ENCODE peak calls at places on chromosome 19, in five cellular contexts. D, X, C, G and J are unnamed samples.

GRCh38 chr19:55667958-55668357 is 7.1 kb upstream of the EPN1 start:
- DNase-seq in D (no peak), X (no peak), C (no peak), G (no peak), J (no peak)

GRCh38 chr19:2613507-2614295 is 88.8 kb downstream of the GNG7 start:
- DNase-seq in D (peak), X (no peak), C (no peak), G (no peak), J (peak)

GRCh38 chr19:56144396-56144795 is 3.3 kb downstream of the ZNF444 start:
- DNase-seq in D (no peak), X (no peak), C (no peak), G (no peak), J (no peak)

GRCh38 chr19:5130371-5131030 is 161.6 kb downstream of the KDM4B start:
- DNase-seq in D (no peak), X (no peak), C (no peak), G (peak), J (no peak)

GRCh38 chr19:49473868-49474544 is at the start of gene FLT3LG:
- DNase-seq in D (no peak), X (no peak), C (peak), G (no peak), J (peak)

GRCh38 chr19:33580026-33580644 is 41.6 kb upstream of the CHST8 start:
- DNase-seq in D (no peak), X (no peak), C (peak), G (no peak), J (no peak)

GRCh38 chr19:38661996-38662395 is 14.5 kb downstream of the ACTN4 start:
- DNase-seq in D (no peak), X (no peak), C (no peak), G (no peak), J (no peak)

GRCh38 chr19:10602330-10603083 is 15.4 kb upstream of the AP1M2 start:
- DNase-seq in D (peak), X (no peak), C (peak), G (no peak), J (peak)

GRCh38 chr19:14164724-14165493 is 28.5 kb upstream of the ASF1B start:
- DNase-seq in D (no peak), X (no peak), C (no peak), G (no peak), J (no peak)

GRCh38 chr19:28285917-28286316 is 927.0 kb downstream of the UQCRFS1 start:
- DNase-seq in D (no peak), X (no peak), C (no peak), G (no peak), J (no peak)

GRCh38 chr19:15464394-15465385 is at the start of gene RASAL3:
- DNase-seq in D (no peak), X (no peak), C (no peak), G (peak), J (no peak)

GRCh38 chr19:5397804-5398692 is 57.2 kb upstream of the ZNRF4 start:
- DNase-seq in D (peak), X (peak), C (peak), G (no peak), J (peak)

GRCh38 chr19:55091126-55091910 is 15.6 kb downstream of the EPS8L1 start:
- DNase-seq in D (no peak), X (no peak), C (no peak), G (no peak), J (no peak)

GRCh38 chr19:47247308-47247990 is 8.9 kb upstream of the CCDC9 start:
- DNase-seq in D (no peak), X (no peak), C (peak), G (no peak), J (peak)

GRCh38 chr19:56301152-56301551 is 13.5 kb downstream of the ZSCAN5A start:
- DNase-seq in D (no peak), X (no peak), C (no peak), G (no peak), J (no peak)

GRCh38 chr19:41998246-41999020 is 4.4 kb upstream of the ATP1A3 start:
- DNase-seq in D (peak), X (no peak), C (peak), G (no peak), J (peak)

GRCh38 chr19:40006273-40006691 is 9.4 kb downstream of the ZNF546 start:
- DNase-seq in D (no peak), X (no peak), C (no peak), G (no peak), J (no peak)

GRCh38 chr19:27774827-27775226 is 1438.1 kb downstream of the UQCRFS1 start:
- DNase-seq in D (no peak), X (no peak), C (peak), G (no peak), J (peak)

GRCh38 chr19:47190167-47190727 is 40.8 kb downstream of the BBC3 start:
- DNase-seq in D (no peak), X (no peak), C (peak), G (no peak), J (no peak)

GRCh38 chr19:17803264-17803896 is 8.4 kb downstream of the B3GNT3 start:
- DNase-seq in D (no peak), X (no peak), C (no peak), G (no peak), J (no peak)

GRCh38 chr19:58157045-58157728 is 6.6 kb upstream of the ZNF329 start:
- DNase-seq in D (no peak), X (no peak), C (no peak), G (no peak), J (no peak)

GRCh38 chr19:49520705-49521319 is 7.0 kb upstream of the RCN3 start:
- DNase-seq in D (no peak), X (no peak), C (no peak), G (no peak), J (no peak)

GRCh38 chr19:10388957-10389356 is 8.6 kb upstream of the TYK2 start:
- DNase-seq in D (peak), X (peak), C (peak), G (peak), J (peak)

GRCh38 chr19:46192990-46193650 is 36.4 kb upstream of the IGFL1 start:
- DNase-seq in D (no peak), X (no peak), C (peak), G (no peak), J (peak)

GRCh38 chr19:10876459-10877240 is 5.3 kb downstream of the CARM1 start:
- DNase-seq in D (no peak), X (no peak), C (no peak), G (peak), J (no peak)

GRCh38 chr19:46748325-46749109 is 2.3 kb upstream of the STRN4 start:
- DNase-seq in D (no peak), X (no peak), C (peak), G (no peak), J (peak)

GRCh38 chr19:42386974-42387707 is 3.0 kb downstream of the CNFN start:
- DNase-seq in D (no peak), X (no peak), C (peak), G (no peak), J (peak)

DNA sequence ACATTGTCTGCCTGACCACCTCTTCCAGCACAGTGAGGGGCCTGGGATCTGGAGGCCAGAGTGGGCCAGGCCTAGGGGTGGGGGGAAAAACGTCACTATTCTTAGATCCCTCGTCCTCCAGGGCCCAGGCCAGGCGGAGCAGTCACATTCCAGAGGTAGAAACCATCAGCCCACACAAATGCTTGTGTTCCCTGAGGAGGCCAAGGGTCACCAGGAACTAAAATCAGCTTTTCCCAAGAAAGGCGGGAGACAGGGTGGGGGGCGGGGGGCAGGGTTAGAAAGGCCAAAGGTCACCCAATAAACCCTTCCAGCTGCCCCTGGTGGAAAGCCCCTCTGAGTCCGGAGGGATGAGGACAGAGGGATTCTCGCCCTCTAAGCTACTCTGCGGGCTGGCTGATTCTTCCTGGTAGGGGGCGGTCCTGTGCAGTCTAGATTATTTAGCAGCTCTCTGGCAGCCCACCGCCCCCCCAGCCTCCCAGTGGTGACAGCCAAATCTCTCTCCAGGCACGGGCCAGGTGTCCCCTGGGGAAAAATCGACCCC is 23.5 kb upstream of the CCL25 start:
- DNase-seq in D (peak), X (no peak), C (no peak), G (no peak), J (no peak)
- TF ChIP-seq SUZ12 in D (no peak), X (no peak), C (no peak), G (no peak), J (no peak)

GRCh38 chr19:12868540-12869112 is 12.6 kb downstream of the DNASE2 start:
- DNase-seq in D (no peak), X (no peak), C (no peak), G (no peak), J (no peak)
- TF ChIP-seq SUZ12 in D (no peak), X (no peak), C (no peak), G (no peak), J (no peak)

GRCh38 chr19:29831041-29831548 is 19.3 kb downstream of the CCNE1 start:
- DNase-seq in D (no peak), X (no peak), C (no peak), G (no peak), J (no peak)
- TF ChIP-seq SUZ12 in D (no peak), X (no peak), C (no peak), G (no peak), J (no peak)

GRCh38 chr19:45097776-45098520 is 5.0 kb downstream of the PPP1R37 start:
- DNase-seq in D (no peak), X (no peak), C (peak), G (no peak), J (no peak)
- TF ChIP-seq SUZ12 in D (no peak), X (no peak), C (no peak), G (no peak), J (no peak)

GRCh38 chr19:6632002-6632621 is 37.8 kb downstream of the TNFSF14 start:
- DNase-seq in D (peak), X (no peak), C (peak), G (peak), J (peak)
- TF ChIP-seq SUZ12 in D (no peak), X (no peak), C (no peak), G (no peak), J (no peak)

DNA sequence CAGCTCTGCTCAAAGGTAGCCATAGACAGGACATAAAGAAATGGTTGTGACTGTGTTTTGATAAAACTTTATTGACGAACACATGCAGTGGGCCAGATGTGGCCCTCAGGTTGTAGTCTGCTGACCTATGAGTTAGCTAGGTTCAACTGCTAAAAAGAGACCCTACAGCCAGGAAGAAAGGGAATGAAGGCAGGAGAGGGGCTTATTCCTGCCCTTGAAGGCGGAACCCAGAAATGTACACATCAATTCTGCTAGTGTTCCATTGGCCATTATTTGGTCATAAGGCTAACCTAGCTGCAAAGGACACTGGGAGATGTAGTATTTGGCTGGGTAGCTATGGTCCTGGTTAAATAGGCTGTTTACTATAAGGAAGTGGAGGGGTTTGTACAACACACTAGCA is 18.0 kb downstream of the APBA3 start:
- DNase-seq in D (no peak), X (no peak), C (no peak), G (no peak), J (peak)
- TF ChIP-seq SUZ12 in D (no peak), X (no peak), C (no peak), G (no peak), J (no peak)